ENCODE peak calls at places on chromosome 7, in eight cellular contexts. One of them, this sample, is unnamed.

GRCh38 chr7:112938895-112939588 is 147.6 kb downstream of the GPR85 start:
- DNase-seq in glutamatergic neuron: peak; percentile 57
- DNase-seq in gastrocnemius medialis: no peak
- DNase-seq in upper lobe of left lung: no peak
- DNase-seq in dorsolateral prefrontal cortex: no peak
- DNase-seq in AG04449: no peak
- DNase-seq in GM06990: no peak
- DNase-seq in AG09309: no peak
- DNase-seq in this sample: peak; percentile 35

GRCh38 chr7:133846203-133846945 is 280.8 kb upstream of the LRGUK start:
- DNase-seq in glutamatergic neuron: no peak
- DNase-seq in gastrocnemius medialis: no peak
- DNase-seq in upper lobe of left lung: no peak
- DNase-seq in dorsolateral prefrontal cortex: no peak
- DNase-seq in AG04449: no peak
- DNase-seq in GM06990: no peak
- DNase-seq in AG09309: no peak
- DNase-seq in this sample: no peak

GRCh38 chr7:27068316-27068715 is 27.5 kb downstream of the HOXA1 start:
- DNase-seq in glutamatergic neuron: no peak
- DNase-seq in gastrocnemius medialis: no peak
- DNase-seq in upper lobe of left lung: no peak
- DNase-seq in dorsolateral prefrontal cortex: no peak
- DNase-seq in AG04449: no peak
- DNase-seq in GM06990: no peak
- DNase-seq in AG09309: no peak
- DNase-seq in this sample: no peak

GRCh38 chr7:92988051-92988450 is 129.7 kb downstream of the SAMD9 start:
- DNase-seq in glutamatergic neuron: no peak
- DNase-seq in gastrocnemius medialis: no peak
- DNase-seq in upper lobe of left lung: no peak
- DNase-seq in dorsolateral prefrontal cortex: no peak
- DNase-seq in AG04449: no peak
- DNase-seq in GM06990: no peak
- DNase-seq in AG09309: no peak
- DNase-seq in this sample: no peak

GRCh38 chr7:100157069-100157333 is 1.5 kb downstream of the TRAPPC14 start:
- DNase-seq in glutamatergic neuron: no peak
- DNase-seq in gastrocnemius medialis: no peak
- DNase-seq in upper lobe of left lung: no peak
- DNase-seq in dorsolateral prefrontal cortex: no peak
- DNase-seq in AG04449: no peak
- DNase-seq in GM06990: no peak
- DNase-seq in AG09309: no peak
- DNase-seq in this sample: no peak

GRCh38 chr7:69108041-69108440 is 490.2 kb upstream of the AUTS2 start:
- DNase-seq in glutamatergic neuron: no peak
- DNase-seq in gastrocnemius medialis: no peak
- DNase-seq in upper lobe of left lung: no peak
- DNase-seq in dorsolateral prefrontal cortex: no peak
- DNase-seq in AG04449: no peak
- DNase-seq in GM06990: no peak
- DNase-seq in AG09309: no peak
- DNase-seq in this sample: no peak

GRCh38 chr7:114639456-114639855 is 224.8 kb downstream of the FOXP2 start:
- DNase-seq in glutamatergic neuron: no peak
- DNase-seq in gastrocnemius medialis: no peak
- DNase-seq in upper lobe of left lung: no peak
- DNase-seq in dorsolateral prefrontal cortex: no peak
- DNase-seq in AG04449: no peak
- DNase-seq in GM06990: no peak
- DNase-seq in AG09309: no peak
- DNase-seq in this sample: no peak

GRCh38 chr7:3103614-3104399 is 60.1 kb upstream of the CARD11 start:
- DNase-seq in glutamatergic neuron: no peak
- DNase-seq in gastrocnemius medialis: no peak
- DNase-seq in upper lobe of left lung: no peak
- DNase-seq in dorsolateral prefrontal cortex: no peak
- DNase-seq in AG04449: no peak
- DNase-seq in GM06990: no peak
- DNase-seq in AG09309: no peak
- DNase-seq in this sample: no peak

GRCh38 chr7:138064856-138065357 is 11.4 kb upstream of the AKR1D1 start:
- DNase-seq in glutamatergic neuron: no peak
- DNase-seq in gastrocnemius medialis: no peak
- DNase-seq in upper lobe of left lung: no peak
- DNase-seq in dorsolateral prefrontal cortex: no peak
- DNase-seq in AG04449: no peak
- DNase-seq in GM06990: no peak
- DNase-seq in AG09309: peak; percentile 25
- DNase-seq in this sample: no peak

GRCh38 chr7:131527462-131527861 is 29.0 kb downstream of the PODXL start:
- DNase-seq in glutamatergic neuron: no peak
- DNase-seq in gastrocnemius medialis: no peak
- DNase-seq in upper lobe of left lung: no peak
- DNase-seq in dorsolateral prefrontal cortex: no peak
- DNase-seq in AG04449: no peak
- DNase-seq in GM06990: no peak
- DNase-seq in AG09309: no peak
- DNase-seq in this sample: no peak

GRCh38 chr7:156635529-156636385 is 4.8 kb upstream of the RNF32 start:
- DNase-seq in glutamatergic neuron: no peak
- DNase-seq in gastrocnemius medialis: no peak
- DNase-seq in upper lobe of left lung: no peak
- DNase-seq in dorsolateral prefrontal cortex: no peak
- DNase-seq in AG04449: no peak
- DNase-seq in GM06990: no peak
- DNase-seq in AG09309: no peak
- DNase-seq in this sample: no peak

GRCh38 chr7:1544896-1545416 is 11.0 kb downstream of the TMEM184A start:
- DNase-seq in glutamatergic neuron: no peak
- DNase-seq in gastrocnemius medialis: no peak
- DNase-seq in upper lobe of left lung: peak; percentile 78
- DNase-seq in dorsolateral prefrontal cortex: no peak
- DNase-seq in AG04449: no peak
- DNase-seq in GM06990: no peak
- DNase-seq in AG09309: no peak
- DNase-seq in this sample: no peak

GRCh38 chr7:51315393-51316261 is 982 bp downstream of the COBL start:
- DNase-seq in glutamatergic neuron: peak; percentile 59
- DNase-seq in gastrocnemius medialis: peak; percentile 48
- DNase-seq in upper lobe of left lung: peak; percentile 90
- DNase-seq in dorsolateral prefrontal cortex: no peak
- DNase-seq in AG04449: no peak
- DNase-seq in GM06990: no peak
- DNase-seq in AG09309: no peak
- DNase-seq in this sample: peak; percentile 38

GRCh38 chr7:155947051-155947450 is 134.8 kb upstream of the SHH start:
- DNase-seq in glutamatergic neuron: no peak
- DNase-seq in gastrocnemius medialis: no peak
- DNase-seq in upper lobe of left lung: no peak
- DNase-seq in dorsolateral prefrontal cortex: no peak
- DNase-seq in AG04449: no peak
- DNase-seq in GM06990: no peak
- DNase-seq in AG09309: no peak
- DNase-seq in this sample: no peak

GRCh38 chr7:131861620-131862346 is 305.4 kb upstream of the PODXL start:
- DNase-seq in glutamatergic neuron: no peak
- DNase-seq in gastrocnemius medialis: no peak
- DNase-seq in upper lobe of left lung: peak; percentile 33
- DNase-seq in dorsolateral prefrontal cortex: no peak
- DNase-seq in AG04449: peak; percentile 40
- DNase-seq in GM06990: no peak
- DNase-seq in AG09309: no peak
- DNase-seq in this sample: no peak

GRCh38 chr7:5450549-5451327 is 27.1 kb upstream of the TNRC18 start:
- DNase-seq in glutamatergic neuron: peak; percentile 69
- DNase-seq in gastrocnemius medialis: no peak
- DNase-seq in upper lobe of left lung: peak; percentile 80
- DNase-seq in dorsolateral prefrontal cortex: peak; percentile 62
- DNase-seq in AG04449: no peak
- DNase-seq in GM06990: no peak
- DNase-seq in AG09309: no peak
- DNase-seq in this sample: peak; percentile 76

GRCh38 chr7:77687100-77687746 is 9.0 kb upstream of the RSBN1L start:
- DNase-seq in glutamatergic neuron: no peak
- DNase-seq in gastrocnemius medialis: no peak
- DNase-seq in upper lobe of left lung: no peak
- DNase-seq in dorsolateral prefrontal cortex: no peak
- DNase-seq in AG04449: no peak
- DNase-seq in GM06990: no peak
- DNase-seq in AG09309: no peak
- DNase-seq in this sample: no peak

GRCh38 chr7:38463277-38464224 is 167.6 kb downstream of the AMPH start:
- DNase-seq in glutamatergic neuron: no peak
- DNase-seq in gastrocnemius medialis: peak; percentile 45
- DNase-seq in upper lobe of left lung: no peak
- DNase-seq in dorsolateral prefrontal cortex: peak; percentile 47
- DNase-seq in AG04449: no peak
- DNase-seq in GM06990: peak; percentile 12
- DNase-seq in AG09309: peak; percentile 28
- DNase-seq in this sample: peak; percentile 53

GRCh38 chr7:2008936-2009540 is 223.7 kb downstream of the MAD1L1 start:
- DNase-seq in glutamatergic neuron: peak; percentile 15
- DNase-seq in gastrocnemius medialis: peak; percentile 73
- DNase-seq in upper lobe of left lung: peak; percentile 69
- DNase-seq in dorsolateral prefrontal cortex: no peak
- DNase-seq in AG04449: no peak
- DNase-seq in GM06990: no peak
- DNase-seq in AG09309: no peak
- DNase-seq in this sample: no peak

GRCh38 chr7:137572071-137572784 is 228.7 kb upstream of the PTN start:
- DNase-seq in glutamatergic neuron: no peak
- DNase-seq in gastrocnemius medialis: no peak
- DNase-seq in upper lobe of left lung: no peak
- DNase-seq in dorsolateral prefrontal cortex: no peak
- DNase-seq in AG04449: no peak
- DNase-seq in GM06990: no peak
- DNase-seq in AG09309: no peak
- DNase-seq in this sample: no peak

DNA sequence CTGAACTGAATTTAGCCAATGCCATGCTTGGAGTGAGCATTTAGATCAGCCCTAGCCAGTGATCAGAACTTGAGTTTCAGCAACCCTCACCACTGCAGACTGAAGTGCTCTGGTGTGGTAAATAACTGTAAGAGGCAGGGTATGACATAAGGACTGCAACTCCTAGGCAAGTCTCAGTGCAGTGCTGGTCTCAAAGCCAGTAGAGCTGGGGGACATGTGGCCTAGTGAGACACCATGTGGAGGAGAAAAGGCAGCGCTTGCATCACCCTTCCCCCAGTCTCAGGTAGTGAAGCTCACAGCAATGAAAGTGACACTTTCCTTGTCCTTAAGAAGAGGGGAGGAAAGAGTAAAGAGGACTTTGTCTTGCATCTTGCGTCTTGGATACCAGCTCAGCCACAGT is 386.8 kb upstream of the POT1 start:
- DNase-seq in glutamatergic neuron: peak; percentile 52
- DNase-seq in gastrocnemius medialis: no peak
- DNase-seq in upper lobe of left lung: no peak
- DNase-seq in dorsolateral prefrontal cortex: no peak
- DNase-seq in AG04449: no peak
- DNase-seq in GM06990: no peak
- DNase-seq in AG09309: no peak
- DNase-seq in this sample: peak; percentile 11
- TF ChIP-seq CTCF in glutamatergic neuron: no peak
- TF ChIP-seq CTCF in gastrocnemius medialis: no peak
- TF ChIP-seq CTCF in upper lobe of left lung: no peak
- TF ChIP-seq CTCF in dorsolateral prefrontal cortex: no peak
- TF ChIP-seq CTCF in AG04449: no peak
- TF ChIP-seq CTCF in GM06990: peak; percentile 3
- TF ChIP-seq CTCF in AG09309: no peak
- TF ChIP-seq CTCF in this sample: no peak

GRCh38 chr7:70795948-70796347 is 336.0 kb upstream of the GALNT17 start:
- DNase-seq in glutamatergic neuron: no peak
- DNase-seq in gastrocnemius medialis: no peak
- DNase-seq in upper lobe of left lung: no peak
- DNase-seq in dorsolateral prefrontal cortex: no peak
- DNase-seq in AG04449: no peak
- DNase-seq in GM06990: no peak
- DNase-seq in AG09309: no peak
- DNase-seq in this sample: no peak
- TF ChIP-seq CTCF in glutamatergic neuron: no peak
- TF ChIP-seq CTCF in gastrocnemius medialis: no peak
- TF ChIP-seq CTCF in upper lobe of left lung: no peak
- TF ChIP-seq CTCF in dorsolateral prefrontal cortex: no peak
- TF ChIP-seq CTCF in AG04449: no peak
- TF ChIP-seq CTCF in GM06990: no peak
- TF ChIP-seq CTCF in AG09309: no peak
- TF ChIP-seq CTCF in this sample: no peak

DNA sequence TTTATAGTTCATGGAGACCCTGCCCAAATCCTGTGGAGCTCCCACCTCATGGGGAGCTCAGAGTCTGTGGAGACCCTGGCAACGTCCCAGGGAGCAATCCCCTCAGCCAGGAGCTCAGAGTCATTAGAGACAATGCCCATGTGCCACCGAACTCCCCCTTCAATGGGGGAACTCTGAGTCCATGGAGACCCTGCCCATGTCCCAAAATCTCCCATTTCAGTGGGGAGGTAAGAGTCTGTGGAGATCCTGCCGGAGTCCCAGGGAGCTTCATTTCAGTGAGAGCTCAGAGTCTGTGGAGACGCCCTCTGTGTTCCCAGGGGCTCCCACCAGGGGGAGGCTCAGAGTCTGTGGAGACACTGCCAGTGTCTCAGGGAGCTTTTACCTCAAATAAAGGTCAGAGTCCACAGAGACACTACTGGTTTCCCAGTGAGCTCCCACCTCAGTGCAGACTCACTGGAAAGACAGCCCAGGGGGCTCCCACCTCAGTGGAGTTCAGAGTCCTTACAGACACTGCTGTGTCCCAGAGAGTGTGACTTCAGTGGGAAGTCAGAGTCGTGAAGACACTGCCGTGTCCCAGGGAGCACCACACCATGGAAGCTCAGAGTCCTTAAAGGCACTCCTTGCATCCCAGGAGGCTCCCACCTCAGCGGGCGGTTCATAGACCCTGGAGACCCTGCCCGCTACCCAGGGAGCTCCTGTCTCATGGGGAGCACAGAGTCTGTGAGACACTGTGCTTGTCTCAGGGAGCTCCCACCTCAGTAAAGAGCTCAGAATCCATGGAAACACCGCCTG is 5.0 kb downstream of the MYO1G start:
- DNase-seq in glutamatergic neuron: peak; percentile 64
- DNase-seq in gastrocnemius medialis: peak; percentile 44
- DNase-seq in upper lobe of left lung: no peak
- DNase-seq in dorsolateral prefrontal cortex: no peak
- DNase-seq in AG04449: no peak
- DNase-seq in GM06990: no peak
- DNase-seq in AG09309: no peak
- DNase-seq in this sample: peak; percentile 34
- TF ChIP-seq CTCF in glutamatergic neuron: no peak
- TF ChIP-seq CTCF in gastrocnemius medialis: peak; percentile 50
- TF ChIP-seq CTCF in upper lobe of left lung: peak; percentile 47
- TF ChIP-seq CTCF in dorsolateral prefrontal cortex: no peak
- TF ChIP-seq CTCF in AG04449: peak; percentile 39
- TF ChIP-seq CTCF in GM06990: peak; percentile 51
- TF ChIP-seq CTCF in AG09309: peak; percentile 65
- TF ChIP-seq CTCF in this sample: peak; percentile 13

DNA sequence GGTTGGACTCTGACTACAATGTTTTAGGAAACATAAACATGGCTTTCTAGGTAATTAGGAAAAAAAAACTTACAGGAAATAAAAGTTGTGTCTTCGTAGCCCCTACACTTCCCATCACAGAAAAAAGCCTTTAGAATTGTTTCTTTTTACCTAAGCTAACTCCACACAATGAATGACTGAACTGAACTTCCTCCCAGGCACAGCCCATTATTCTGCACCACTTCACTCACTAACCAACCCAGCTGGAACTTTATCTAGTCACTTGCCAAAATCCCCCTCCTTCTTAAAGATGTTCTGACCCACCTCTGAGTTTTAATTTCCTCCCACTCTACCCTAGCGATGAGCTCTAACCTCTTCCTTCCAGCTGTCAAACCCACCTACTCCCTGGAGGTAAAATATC is 91.7 kb upstream of the MEOX2 start:
- DNase-seq in glutamatergic neuron: no peak
- DNase-seq in gastrocnemius medialis: no peak
- DNase-seq in upper lobe of left lung: no peak
- DNase-seq in dorsolateral prefrontal cortex: no peak
- DNase-seq in AG04449: no peak
- DNase-seq in GM06990: no peak
- DNase-seq in AG09309: no peak
- DNase-seq in this sample: no peak
- TF ChIP-seq CTCF in glutamatergic neuron: no peak
- TF ChIP-seq CTCF in gastrocnemius medialis: no peak
- TF ChIP-seq CTCF in upper lobe of left lung: no peak
- TF ChIP-seq CTCF in dorsolateral prefrontal cortex: no peak
- TF ChIP-seq CTCF in AG04449: no peak
- TF ChIP-seq CTCF in GM06990: no peak
- TF ChIP-seq CTCF in AG09309: no peak
- TF ChIP-seq CTCF in this sample: no peak